ENCODE peak calls at places on chromosomes 6 and 20, in ten cellular contexts. I, U, A, V, B, Q, W, N, Z and G are unnamed samples.

GRCh38 chr6:151483968-151484367 is 9.8 kb upstream of the CCDC170 start:
- DNase-seq in I (no peak), U (no peak), A (no peak), V (no peak), B (no peak), Q (no peak), W (no peak), N (no peak), Z (no peak), G (no peak)

GRCh38 chr6:130752292-130752691 is 74.9 kb upstream of the SMLR1 start:
- DNase-seq in I (no peak), U (no peak), A (no peak), V (no peak), B (no peak), Q (no peak), W (no peak), N (no peak), Z (no peak), G (no peak)

GRCh38 chr20:38013891-38014290 is 19.4 kb downstream of the TTI1 start:
- DNase-seq in I (no peak), U (no peak), A (no peak), V (no peak), B (no peak), Q (no peak), W (no peak), N (no peak), Z (no peak), G (no peak)

GRCh38 chr20:42277203-42277602 is 659.0 kb upstream of the CHD6 start:
- DNase-seq in I (no peak), U (no peak), A (no peak), V (no peak), B (no peak), Q (no peak), W (no peak), N (no peak), Z (peak; percentile 72), G (no peak)

GRCh38 chr6:138923561-138923960 is 64.5 kb downstream of the REPS1 start:
- DNase-seq in I (no peak), U (no peak), A (no peak), V (no peak), B (no peak), Q (no peak), W (no peak), N (no peak), Z (no peak), G (no peak)

GRCh38 chr20:41734506-41734945 is 116.3 kb upstream of the CHD6 start:
- DNase-seq in I (no peak), U (peak; percentile 66), A (peak; percentile 34), V (peak; percentile 3), B (peak; percentile 51), Q (peak; percentile 22), W (peak; percentile 70), N (peak; percentile 5), Z (peak; percentile 30), G (peak; percentile 5)

GRCh38 chr20:60121903-60122302 is 163.7 kb downstream of the CDH26 start:
- DNase-seq in I (no peak), U (no peak), A (no peak), V (no peak), B (no peak), Q (no peak), W (no peak), N (no peak), Z (no peak), G (no peak)

GRCh38 chr6:165218816-165219215 is 90.6 kb downstream of the C6orf118 start:
- DNase-seq in I (no peak), U (no peak), A (peak; percentile 77), V (no peak), B (no peak), Q (no peak), W (no peak), N (no peak), Z (no peak), G (no peak)

GRCh38 chr6:27138837-27139752 is 108.4 kb upstream of the PRSS16 start:
- DNase-seq in I (peak; percentile 55), U (peak; percentile 72), A (no peak), V (peak; percentile 59), B (peak; percentile 95), Q (peak; percentile 64), W (no peak), N (peak; percentile 35), Z (no peak), G (no peak)

GRCh38 chr6:48151142-48151541 is 40.1 kb upstream of the PTCHD4 start:
- DNase-seq in I (no peak), U (peak; percentile 16), A (peak; percentile 69), V (no peak), B (no peak), Q (no peak), W (no peak), N (no peak), Z (no peak), G (no peak)

GRCh38 chr6:118665011-118665410 is 13.6 kb upstream of the CEP85L start:
- DNase-seq in I (no peak), U (no peak), A (peak; percentile 61), V (no peak), B (no peak), Q (no peak), W (no peak), N (no peak), Z (no peak), G (no peak)

GRCh38 chr20:32570401-32571190 is 14.5 kb downstream of the NOL4L start:
- DNase-seq in I (peak; percentile 28), U (no peak), A (no peak), V (no peak), B (no peak), Q (no peak), W (no peak), N (no peak), Z (no peak), G (no peak)

GRCh38 chr6:119858901-119859300 is 509.3 kb upstream of the MAN1A1 start:
- DNase-seq in I (no peak), U (no peak), A (peak; percentile 69), V (no peak), B (no peak), Q (no peak), W (no peak), N (no peak), Z (no peak), G (no peak)

GRCh38 chr20:38112943-38113294 is 52.2 kb downstream of the TGM2 start:
- DNase-seq in I (no peak), U (no peak), A (no peak), V (no peak), B (no peak), Q (no peak), W (no peak), N (no peak), Z (no peak), G (no peak)

GRCh38 chr6:106501836-106502447 is 127.4 kb downstream of the RTN4IP1 start:
- DNase-seq in I (peak; percentile 43), U (no peak), A (peak; percentile 62), V (no peak), B (no peak), Q (no peak), W (no peak), N (no peak), Z (no peak), G (no peak)

GRCh38 chr20:63695419-63696310 is 787 bp upstream of the TNFRSF6B start:
- DNase-seq in I (peak; percentile 88), U (no peak), A (no peak), V (no peak), B (no peak), Q (no peak), W (no peak), N (no peak), Z (no peak), G (no peak)

GRCh38 chr6:101126501-101126900 is 245.4 kb upstream of the ASCC3 start:
- DNase-seq in I (no peak), U (no peak), A (no peak), V (no peak), B (no peak), Q (no peak), W (no peak), N (no peak), Z (no peak), G (no peak)